ENCODE peak calls at places on chromosome 16, in seven cellular contexts. F, V, E, I, R, A and Q are unnamed samples.

GRCh38 chr16:11582157-11582814 is 4.4 kb downstream of the LITAF start:
- DNase-seq in F (no peak), A (no peak), V (no peak), I (no peak), R (no peak), E (no peak), Q (no peak)

GRCh38 chr16:86575754-86576557 is 2.4 kb upstream of the FOXL1 start:
- DNase-seq in I (peak; percentile 79), V (peak; percentile 58), F (peak; percentile 84), E (peak; percentile 90), A (peak; percentile 46), R (peak; percentile 82), Q (peak; percentile 68)

GRCh38 chr16:20807822-20808207 is 1.5 kb downstream of the REXO5 start:
- DNase-seq in V (no peak), A (no peak), E (no peak), R (no peak), F (no peak), I (no peak), Q (no peak)

GRCh38 chr16:86516618-86517003 is 6.3 kb downstream of the FOXF1 start:
- DNase-seq in F (no peak), R (peak; percentile 28), A (no peak), V (no peak), I (no peak), E (peak; percentile 58), Q (no peak)

GRCh38 chr16:57007530-57007929 is 18.2 kb downstream of the NLRC5 start:
- DNase-seq in E (no peak), V (no peak), F (no peak), A (no peak), I (no peak), R (no peak), Q (no peak)

GRCh38 chr16:81798311-81799137 is 19.4 kb downstream of the PLCG2 start:
- DNase-seq in F (peak; percentile 89), V (no peak), R (no peak), A (no peak), E (no peak), I (no peak), Q (peak; percentile 61)

GRCh38 chr16:81401035-81401950 is 43.3 kb upstream of the CMIP start:
- DNase-seq in E (no peak), F (no peak), R (no peak), I (no peak), A (no peak), V (no peak), Q (no peak)

GRCh38 chr16:68992521-68992920 is 112.9 kb upstream of the HAS3 start:
- DNase-seq in F (no peak), V (no peak), A (no peak), I (no peak), R (no peak), E (no peak), Q (no peak)

GRCh38 chr16:10728488-10728887 is 15.2 kb upstream of the NUBP1 start:
- DNase-seq in I (no peak), F (no peak), E (no peak), A (no peak), V (no peak), R (no peak), Q (peak; percentile 80)

GRCh38 chr16:80720759-80721470 is 83.5 kb downstream of the CDYL2 start:
- DNase-seq in F (no peak), R (no peak), V (no peak), A (no peak), E (no peak), I (no peak), Q (no peak)

GRCh38 chr16:46885960-46886763 is 2.0 kb downstream of the GPT2 start:
- DNase-seq in R (peak; percentile 85), F (no peak), E (no peak), A (peak; percentile 73), I (no peak), V (peak; percentile 70), Q (peak; percentile 57)

GRCh38 chr16:63702981-63703590 is 1418.8 kb downstream of the CDH11 start:
- DNase-seq in R (no peak), E (peak; percentile 25), A (peak; percentile 41), I (no peak), V (no peak), F (peak; percentile 38), Q (no peak)
- TF ChIP-seq CTCF in R (no peak), E (no peak), A (no peak), I (no peak), V (no peak), F (no peak), Q (no peak)

GRCh38 chr16:84929421-84930297 is 81.7 kb downstream of the ZDHHC7 start:
- DNase-seq in F (no peak), I (no peak), R (peak; percentile 87), A (no peak), V (no peak), E (no peak), Q (no peak)
- H3K4me3 ChIP-seq in F (no peak overlapping the region), I (no peak overlapping the region), R (no peak overlapping the region), A (no peak overlapping the region), V (no peak overlapping the region), E (no peak overlapping the region), Q (no peak overlapping the region)

DNA sequence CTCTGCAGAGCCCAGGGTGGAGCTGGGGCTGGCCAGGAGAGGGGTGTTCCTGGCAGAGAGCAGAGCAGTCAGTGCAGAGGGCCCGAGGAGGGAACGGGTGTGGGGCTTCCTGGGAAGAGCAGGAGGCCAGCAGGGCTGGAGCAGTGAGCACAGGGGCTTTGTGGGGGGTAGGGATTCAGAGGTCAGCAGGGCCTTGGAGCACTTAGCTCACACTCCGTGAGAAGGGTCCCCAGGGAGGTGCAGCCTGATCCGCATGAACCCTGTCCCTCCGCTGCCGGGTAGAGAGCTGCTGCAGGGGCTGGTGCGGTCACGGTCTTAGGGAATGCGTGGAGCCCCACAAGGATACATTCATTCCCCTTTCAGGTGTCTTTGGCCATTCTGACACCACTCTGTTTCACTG is 113.0 kb upstream of the CIBAR2 start:
- DNase-seq in V (no peak), A (no peak), F (no peak), E (no peak), R (no peak), I (no peak), Q (no peak)
- H3K4me1 ChIP-seq in V (peaks cover 22% of the 10 kb centered on the region), A (peaks cover 14% of the 10 kb centered on the region), F (no peaks in the 10 kb centered on the region), E (peaks cover 7% of the 10 kb centered on the region), R (peaks cover 17% of the 10 kb centered on the region), I (peaks cover 18% of the 10 kb centered on the region), Q (no peaks in the 10 kb centered on the region)

DNA sequence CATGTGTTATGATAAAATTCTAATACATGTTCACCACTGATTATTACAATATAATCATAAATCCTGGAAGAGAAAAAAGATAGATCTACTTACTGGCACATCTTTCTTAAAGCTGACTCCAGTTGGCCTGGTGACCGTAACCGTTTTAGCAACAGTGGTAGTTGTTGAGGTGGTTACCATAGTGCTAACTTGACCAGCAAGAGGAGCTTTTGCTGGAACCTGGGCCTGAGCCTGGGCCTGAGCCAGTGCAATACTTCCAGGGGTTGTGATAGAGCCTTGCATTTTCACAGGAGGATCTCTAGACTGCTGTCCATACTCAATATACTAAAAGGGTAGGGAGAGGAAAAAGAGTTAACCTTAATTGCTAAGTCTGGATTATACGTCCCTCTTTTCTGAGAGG is 36.2 kb downstream of the SETD6 start:
- DNase-seq in I (no peak), F (no peak), E (no peak), A (no peak), R (peak; percentile 67), V (no peak), Q (no peak)
- TF ChIP-seq CTCF in I (no peak), F (no peak), E (no peak), A (no peak), R (no peak), V (no peak), Q (no peak)

GRCh38 chr16:55479560-55480197 is 681 bp downstream of the MMP2 start:
- DNase-seq in F (no peak), R (no peak), A (no peak), I (no peak), E (no peak), V (no peak), Q (no peak)
- H3K4me3 ChIP-seq in F (peak overlapping the region; percentile 41), R (peak overlapping the region; percentile 65), A (no peak overlapping the region), I (peak overlapping the region; percentile 87), E (peak overlapping the region; percentile 69), V (peak overlapping the region; percentile 60), Q (peak overlapping the region; percentile 37)